ENCODE peak calls at places on chromosome 19, in six cellular contexts. Z is cardiac fibroblast, X is fibroblast of pulmonary artery, T is NCI-H748 treated with DMSO at 0.1 percent for 48 hours, L is AG09319, R is hypothalamus. C is an unnamed sample.

GRCh38 chr19:8221161-8221560 is 12.0 kb downstream of the CERS4 start:
- DNase-seq in T (no peak), X (no peak), L (no peak), Z (no peak), R (peak), C (no peak)

GRCh38 chr19:48506138-48506733 is 5.4 kb downstream of the LMTK3 start:
- DNase-seq in T (peak), L (peak), Z (peak), X (peak), R (no peak), C (peak)

GRCh38 chr19:3146677-3147100 is 10.9 kb downstream of the GNA15 start:
- DNase-seq in X (no peak), L (no peak), T (no peak), R (no peak), Z (no peak), C (no peak)

GRCh38 chr19:6593651-6594416 is 2.9 kb upstream of the CD70 start:
- DNase-seq in L (no peak), Z (peak), X (no peak), T (no peak), R (no peak), C (no peak)

GRCh38 chr19:58128041-58128685 is 22.4 kb downstream of the ZNF329 start:
- DNase-seq in T (no peak), X (no peak), Z (no peak), R (no peak), L (no peak), C (no peak)

GRCh38 chr19:38830039-38830733 is 1.4 kb downstream of the ECH1 start:
- DNase-seq in R (no peak), T (no peak), X (no peak), Z (no peak), L (no peak), C (no peak)

GRCh38 chr19:3227054-3227626 is 2.7 kb downstream of the CELF5 start:
- DNase-seq in R (no peak), T (no peak), X (no peak), L (no peak), Z (no peak), C (no peak)

GRCh38 chr19:19602136-19602712 is 16.3 kb downstream of the PBX4 start:
- DNase-seq in R (no peak), L (no peak), T (no peak), Z (no peak), X (no peak), C (no peak)

GRCh38 chr19:48480151-48480475 is 10.9 kb downstream of the CYTH2 start:
- DNase-seq in Z (no peak), L (no peak), T (no peak), R (peak), X (no peak), C (no peak)

GRCh38 chr19:40193587-40193849 is 2.3 kb downstream of the MAP3K10 start:
- DNase-seq in R (no peak), Z (peak), L (no peak), X (peak), T (no peak), C (no peak)

GRCh38 chr19:10896851-10897526 is 25.6 kb downstream of the CARM1 start:
- DNase-seq in Z (no peak), R (no peak), T (no peak), L (no peak), X (no peak), C (peak)

GRCh38 chr19:3697671-3698385 is 2.4 kb downstream of the PIP5K1C start:
- DNase-seq in R (no peak), Z (no peak), X (no peak), T (no peak), L (no peak), C (no peak)

GRCh38 chr19:28705008-28705407 is 507.9 kb downstream of the UQCRFS1 start:
- DNase-seq in Z (peak), X (peak), L (peak), R (no peak), T (no peak), C (no peak)

GRCh38 chr19:50580970-50581636 is 12.9 kb upstream of the LRRC4B start:
- DNase-seq in T (no peak), L (no peak), X (no peak), R (no peak), Z (no peak), C (no peak)

GRCh38 chr19:47319923-47320871 is 10.5 kb downstream of the C5AR1 start:
- DNase-seq in L (no peak), Z (no peak), X (no peak), R (no peak), T (no peak), C (no peak)

GRCh38 chr19:49189259-49189658 is 31.7 kb downstream of the TRPM4 start:
- DNase-seq in Z (no peak), L (no peak), R (no peak), T (no peak), X (no peak), C (no peak)

GRCh38 chr19:36245210-36246005 is 30.5 kb downstream of the ZNF146 start:
- DNase-seq in R (no peak), Z (no peak), T (peak), X (no peak), L (no peak), C (no peak)

GRCh38 chr19:33301900-33302174 is 497 bp downstream of the CEBPA start:
- DNase-seq in T (no peak), Z (no peak), X (no peak), L (no peak), R (no peak), C (no peak)

GRCh38 chr19:2089727-2090053 is 6.4 kb downstream of the MOB3A start:
- DNase-seq in R (no peak), T (no peak), X (no peak), Z (no peak), L (no peak), C (no peak)

GRCh38 chr19:46085888-46086287 is 38.6 kb downstream of the IGFL3 start:
- DNase-seq in L (no peak), T (no peak), Z (no peak), R (no peak), X (no peak), C (no peak)

GRCh38 chr19:11578342-11579142 is 1.1 kb upstream of the ACP5 start:
- DNase-seq in L (no peak), X (no peak), T (no peak), R (no peak), Z (peak), C (peak)

GRCh38 chr19:46610413-46610775 is 9.3 kb downstream of the CALM3 start:
- DNase-seq in T (no peak), R (no peak), L (no peak), Z (no peak), X (no peak), C (no peak)